ENCODE peak calls at places on chromosomes 13 and 19, in four cellular contexts. One of them, this sample, is unnamed.

GRCh38 chr13:114130708-114131580 is 1.5 kb downstream of the RASA3 start:
- DNase-seq in CD8-positive, alpha-beta T cell: peak
- DNase-seq in progenitor cell of endocrine pancreas: no peak
- DNase-seq in pancreas: no peak
- DNase-seq in this sample: peak

GRCh38 chr19:46625731-46626130 is 842 bp upstream of the PTGIR start:
- DNase-seq in progenitor cell of endocrine pancreas: no peak
- DNase-seq in CD8-positive, alpha-beta T cell: no peak
- DNase-seq in pancreas: no peak
- DNase-seq in this sample: no peak

GRCh38 chr19:15936173-15936572 is 1.8 kb upstream of the CYP4F11 start:
- DNase-seq in CD8-positive, alpha-beta T cell: no peak
- DNase-seq in pancreas: no peak
- DNase-seq in progenitor cell of endocrine pancreas: no peak
- DNase-seq in this sample: no peak

GRCh38 chr13:25085125-25085742 is 10.7 kb upstream of the PABPC3 start:
- DNase-seq in pancreas: no peak
- DNase-seq in progenitor cell of endocrine pancreas: no peak
- DNase-seq in CD8-positive, alpha-beta T cell: no peak
- DNase-seq in this sample: peak

GRCh38 chr19:47110521-47111080 is 3.0 kb downstream of the ZC3H4 start:
- DNase-seq in pancreas: no peak
- DNase-seq in progenitor cell of endocrine pancreas: no peak
- DNase-seq in CD8-positive, alpha-beta T cell: peak
- DNase-seq in this sample: no peak

GRCh38 chr13:85497652-85498051 is 301.6 kb downstream of the SLITRK6 start:
- DNase-seq in pancreas: no peak
- DNase-seq in progenitor cell of endocrine pancreas: no peak
- DNase-seq in CD8-positive, alpha-beta T cell: no peak
- DNase-seq in this sample: no peak

GRCh38 chr19:15154002-15154612 is 46.7 kb downstream of the NOTCH3 start:
- DNase-seq in CD8-positive, alpha-beta T cell: no peak
- DNase-seq in progenitor cell of endocrine pancreas: no peak
- DNase-seq in pancreas: no peak
- DNase-seq in this sample: no peak

GRCh38 chr13:51971520-51972426 is 39.5 kb downstream of the ATP7B start:
- DNase-seq in pancreas: no peak
- DNase-seq in CD8-positive, alpha-beta T cell: no peak
- DNase-seq in progenitor cell of endocrine pancreas: no peak
- DNase-seq in this sample: no peak

GRCh38 chr19:940591-941291 is 14.9 kb downstream of the ARID3A start:
- DNase-seq in progenitor cell of endocrine pancreas: no peak
- DNase-seq in pancreas: peak
- DNase-seq in CD8-positive, alpha-beta T cell: peak
- DNase-seq in this sample: no peak

GRCh38 chr13:25701304-25701703 is 329.5 kb downstream of the ATP8A2 start:
- DNase-seq in CD8-positive, alpha-beta T cell: no peak
- DNase-seq in pancreas: no peak
- DNase-seq in progenitor cell of endocrine pancreas: no peak
- DNase-seq in this sample: no peak

GRCh38 chr19:1151917-1152601 is 22.0 kb downstream of the SBNO2 start:
- DNase-seq in CD8-positive, alpha-beta T cell: no peak
- DNase-seq in pancreas: no peak
- DNase-seq in progenitor cell of endocrine pancreas: no peak
- DNase-seq in this sample: no peak

GRCh38 chr19:55311397-55311796 is 13.7 kb downstream of the TMEM150B start:
- DNase-seq in progenitor cell of endocrine pancreas: no peak
- DNase-seq in CD8-positive, alpha-beta T cell: no peak
- DNase-seq in pancreas: no peak
- DNase-seq in this sample: no peak

GRCh38 chr19:57068921-57069697 is 50.7 kb upstream of the USP29 start:
- DNase-seq in CD8-positive, alpha-beta T cell: no peak
- DNase-seq in progenitor cell of endocrine pancreas: no peak
- DNase-seq in pancreas: no peak
- DNase-seq in this sample: no peak

GRCh38 chr19:14479985-14480694 is 5.0 kb upstream of the PTGER1 start:
- DNase-seq in progenitor cell of endocrine pancreas: peak
- DNase-seq in CD8-positive, alpha-beta T cell: peak
- DNase-seq in pancreas: peak
- DNase-seq in this sample: peak

GRCh38 chr13:33219926-33220325 is 65.6 kb downstream of the STARD13 start:
- DNase-seq in pancreas: no peak
- DNase-seq in CD8-positive, alpha-beta T cell: no peak
- DNase-seq in progenitor cell of endocrine pancreas: no peak
- DNase-seq in this sample: no peak

GRCh38 chr19:19597809-19598306 is 20.6 kb downstream of the PBX4 start:
- DNase-seq in progenitor cell of endocrine pancreas: no peak
- DNase-seq in pancreas: no peak
- DNase-seq in CD8-positive, alpha-beta T cell: peak
- DNase-seq in this sample: peak

GRCh38 chr19:44345969-44346368 is 10.5 kb downstream of the ZNF112 start:
- DNase-seq in CD8-positive, alpha-beta T cell: no peak
- DNase-seq in progenitor cell of endocrine pancreas: no peak
- DNase-seq in pancreas: no peak
- DNase-seq in this sample: no peak

GRCh38 chr19:2275588-2276428 is 6.2 kb downstream of the PEAK3 start:
- DNase-seq in CD8-positive, alpha-beta T cell: no peak
- DNase-seq in pancreas: no peak
- DNase-seq in progenitor cell of endocrine pancreas: no peak
- DNase-seq in this sample: no peak

GRCh38 chr19:56333506-56333905 is 18.9 kb upstream of the ZSCAN5A start:
- DNase-seq in CD8-positive, alpha-beta T cell: no peak
- DNase-seq in progenitor cell of endocrine pancreas: peak
- DNase-seq in pancreas: no peak
- DNase-seq in this sample: peak

GRCh38 chr13:23673354-23673753 is 103.1 kb downstream of the TNFRSF19 start:
- DNase-seq in CD8-positive, alpha-beta T cell: no peak
- DNase-seq in pancreas: no peak
- DNase-seq in progenitor cell of endocrine pancreas: no peak
- DNase-seq in this sample: no peak

GRCh38 chr13:30204564-30204963 is 102.8 kb downstream of the KATNAL1 start:
- DNase-seq in progenitor cell of endocrine pancreas: no peak
- DNase-seq in pancreas: no peak
- DNase-seq in CD8-positive, alpha-beta T cell: no peak
- DNase-seq in this sample: peak

GRCh38 chr19:38277969-38278680 is 13.8 kb downstream of the SPINT2 start:
- DNase-seq in pancreas: no peak
- DNase-seq in CD8-positive, alpha-beta T cell: no peak
- DNase-seq in progenitor cell of endocrine pancreas: no peak
- DNase-seq in this sample: no peak

GRCh38 chr13:24261566-24261965 is 47.8 kb upstream of the C1QTNF9 start:
- DNase-seq in progenitor cell of endocrine pancreas: no peak
- DNase-seq in pancreas: no peak
- DNase-seq in CD8-positive, alpha-beta T cell: peak
- DNase-seq in this sample: no peak

GRCh38 chr13:93903909-93904308 is 575.6 kb downstream of the DCT start:
- DNase-seq in CD8-positive, alpha-beta T cell: no peak
- DNase-seq in progenitor cell of endocrine pancreas: no peak
- DNase-seq in pancreas: no peak
- DNase-seq in this sample: no peak

GRCh38 chr13:45615501-45616101 is at the start of gene ERICH6B:
- DNase-seq in pancreas: no peak
- DNase-seq in CD8-positive, alpha-beta T cell: no peak
- DNase-seq in progenitor cell of endocrine pancreas: peak
- DNase-seq in this sample: no peak

GRCh38 chr19:55081773-55082022 is 6.0 kb downstream of the EPS8L1 start:
- DNase-seq in CD8-positive, alpha-beta T cell: no peak
- DNase-seq in pancreas: no peak
- DNase-seq in progenitor cell of endocrine pancreas: no peak
- DNase-seq in this sample: no peak

GRCh38 chr19:35266904-35267817 is 1.6 kb upstream of the USF2 start:
- DNase-seq in CD8-positive, alpha-beta T cell: peak
- DNase-seq in pancreas: peak
- DNase-seq in progenitor cell of endocrine pancreas: no peak
- DNase-seq in this sample: no peak

GRCh38 chr19:33285441-33285927 is 16.9 kb downstream of the CEBPA start:
- DNase-seq in CD8-positive, alpha-beta T cell: no peak
- DNase-seq in pancreas: no peak
- DNase-seq in progenitor cell of endocrine pancreas: no peak
- DNase-seq in this sample: no peak

GRCh38 chr13:106418556-106418955 is 116.9 kb downstream of the EFNB2 start:
- DNase-seq in CD8-positive, alpha-beta T cell: no peak
- DNase-seq in pancreas: no peak
- DNase-seq in progenitor cell of endocrine pancreas: no peak
- DNase-seq in this sample: no peak

DNA sequence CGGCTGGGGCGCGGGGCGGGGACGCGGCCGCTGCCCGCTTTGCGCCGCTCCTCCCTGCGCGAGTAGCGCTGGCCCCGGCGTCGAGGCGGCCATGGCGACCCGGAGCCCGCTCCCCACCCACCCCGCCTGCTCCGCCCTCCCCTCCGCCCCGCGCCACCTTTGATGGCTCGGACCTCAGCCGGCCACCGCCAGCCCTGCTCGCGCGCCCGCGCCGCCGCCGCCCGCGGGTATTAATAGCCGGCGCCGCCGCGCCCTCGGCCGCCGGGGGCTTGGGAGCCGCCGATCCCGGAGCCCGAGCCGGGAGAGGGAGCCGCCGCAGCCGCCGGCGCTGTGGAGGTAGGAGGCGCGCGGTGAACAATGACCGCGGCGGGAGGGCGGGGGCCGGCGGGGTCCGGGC is 261 bp downstream of the FARP1 start:
- DNase-seq in CD8-positive, alpha-beta T cell: no peak
- DNase-seq in pancreas: peak
- DNase-seq in progenitor cell of endocrine pancreas: no peak
- DNase-seq in this sample: no peak
- TF ChIP-seq CTCF in CD8-positive, alpha-beta T cell: no peak
- TF ChIP-seq CTCF in pancreas: no peak
- TF ChIP-seq CTCF in progenitor cell of endocrine pancreas: no peak
- TF ChIP-seq CTCF in this sample: no peak

GRCh38 chr13:43303040-43303729 is 279.8 kb downstream of the DNAJC15 start:
- DNase-seq in CD8-positive, alpha-beta T cell: no peak
- DNase-seq in pancreas: peak
- DNase-seq in progenitor cell of endocrine pancreas: peak
- DNase-seq in this sample: peak
- TF ChIP-seq CTCF in CD8-positive, alpha-beta T cell: no peak
- TF ChIP-seq CTCF in pancreas: peak
- TF ChIP-seq CTCF in progenitor cell of endocrine pancreas: peak
- TF ChIP-seq CTCF in this sample: peak

DNA sequence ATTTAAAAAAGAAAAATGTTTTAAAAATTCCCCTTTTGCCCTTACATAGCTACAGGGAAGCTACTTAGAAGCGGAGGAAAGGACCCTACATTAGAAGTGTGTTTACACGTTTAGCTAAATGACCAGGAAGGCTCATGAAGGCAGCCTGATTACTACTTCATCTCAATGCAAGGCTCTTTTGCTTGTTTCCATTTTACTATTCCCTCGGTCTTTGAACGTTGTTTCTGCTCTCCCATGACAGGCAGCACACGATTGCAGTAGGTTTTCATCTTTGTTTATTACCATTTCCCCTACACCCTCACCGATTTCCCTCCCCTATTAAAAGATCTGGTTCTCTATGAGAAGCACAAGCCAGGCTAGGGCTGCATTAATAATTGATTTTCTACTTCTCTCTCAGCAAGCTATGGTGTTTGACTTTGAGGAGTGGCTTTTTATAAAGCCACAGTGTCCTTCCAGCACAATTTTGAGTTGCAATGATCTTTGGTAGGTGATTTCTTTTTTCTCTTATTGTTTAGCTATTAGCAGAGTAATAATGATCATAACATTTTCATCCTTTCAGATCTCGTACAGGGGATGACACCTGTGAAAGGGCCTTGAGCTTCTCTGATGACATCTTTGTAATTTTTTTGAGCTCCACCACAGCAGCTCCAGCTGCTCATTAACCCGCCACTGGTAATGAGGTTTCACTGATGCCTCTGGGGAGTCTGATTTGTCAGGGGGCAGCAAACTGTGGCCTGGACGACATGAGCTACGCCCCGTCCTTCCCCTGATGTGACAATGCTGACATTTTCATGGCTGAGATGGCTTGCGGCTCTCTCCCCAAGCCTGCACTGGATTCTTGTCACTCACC is 670.3 kb downstream of the UQCRFS1 start:
- DNase-seq in CD8-positive, alpha-beta T cell: no peak
- DNase-seq in pancreas: no peak
- DNase-seq in progenitor cell of endocrine pancreas: no peak
- DNase-seq in this sample: no peak
- TF ChIP-seq CTCF in CD8-positive, alpha-beta T cell: no peak
- TF ChIP-seq CTCF in pancreas: no peak
- TF ChIP-seq CTCF in progenitor cell of endocrine pancreas: no peak
- TF ChIP-seq CTCF in this sample: no peak

DNA sequence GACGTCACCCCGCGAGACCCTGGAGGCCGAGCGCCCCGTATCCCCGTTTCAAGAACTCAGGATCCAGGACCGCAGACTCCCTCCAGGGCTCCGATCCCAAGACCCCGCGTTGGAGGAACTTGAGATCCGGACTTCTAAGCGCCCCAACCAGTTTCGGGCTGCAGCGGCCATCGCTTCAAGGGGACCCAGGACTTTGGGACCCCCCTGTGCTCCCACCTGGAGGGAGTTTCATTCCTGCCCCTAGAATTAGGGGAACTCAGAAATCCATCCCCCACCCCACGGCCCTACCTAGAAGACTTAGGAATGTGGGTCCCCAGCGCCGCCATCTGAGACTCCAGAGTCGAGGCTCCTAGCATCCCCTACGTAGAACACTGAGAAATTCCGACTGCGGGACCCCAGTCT is 399 bp downstream of the PLEKHG2 start:
- DNase-seq in CD8-positive, alpha-beta T cell: no peak
- DNase-seq in progenitor cell of endocrine pancreas: no peak
- DNase-seq in pancreas: no peak
- DNase-seq in this sample: no peak
- TF ChIP-seq CTCF in CD8-positive, alpha-beta T cell: no peak
- TF ChIP-seq CTCF in progenitor cell of endocrine pancreas: peak
- TF ChIP-seq CTCF in pancreas: peak
- TF ChIP-seq CTCF in this sample: no peak

GRCh38 chr13:98487522-98487921 is 89.4 kb downstream of the STK24 start:
- DNase-seq in CD8-positive, alpha-beta T cell: no peak
- DNase-seq in pancreas: no peak
- DNase-seq in progenitor cell of endocrine pancreas: no peak
- DNase-seq in this sample: no peak
- TF ChIP-seq CTCF in CD8-positive, alpha-beta T cell: no peak
- TF ChIP-seq CTCF in pancreas: no peak
- TF ChIP-seq CTCF in progenitor cell of endocrine pancreas: no peak
- TF ChIP-seq CTCF in this sample: no peak

GRCh38 chr19:39969681-39970423 is 1.1 kb upstream of the PSMC4 start:
- DNase-seq in CD8-positive, alpha-beta T cell: no peak
- DNase-seq in progenitor cell of endocrine pancreas: no peak
- DNase-seq in pancreas: no peak
- DNase-seq in this sample: no peak
- TF ChIP-seq CTCF in CD8-positive, alpha-beta T cell: no peak
- TF ChIP-seq CTCF in progenitor cell of endocrine pancreas: no peak
- TF ChIP-seq CTCF in pancreas: no peak
- TF ChIP-seq CTCF in this sample: no peak

This sample was measured in GM13976.